ENCODE peak calls at places on chromosomes 7 and 10, in eight cellular contexts. P is T1000, M is kidney epithelial cell, A is kidney glomerular epithelial cell, E is fibroblast of the conjunctiva, C is nucleus accumbens, F is A549, Y is T-cell. Z is an unnamed sample.

GRCh38 chr7:135291809-135292253 is 58.2 kb downstream of the STRA8 start:
- DNase-seq in P (no peak), M (peak), A (peak), E (no peak), C (no peak), F (peak), Y (no peak), Z (no peak)

GRCh38 chr10:71978476-71978875 is 14.3 kb downstream of the CHST3 start:
- DNase-seq in P (no peak), M (no peak), A (no peak), E (no peak), C (no peak), F (no peak), Y (no peak), Z (no peak)

GRCh38 chr10:119105155-119105554 is 1.2 kb downstream of the DENND10 start:
- DNase-seq in P (no peak), M (no peak), A (no peak), E (no peak), C (no peak), F (no peak), Y (no peak), Z (no peak)

GRCh38 chr7:47654672-47655340 is 72.9 kb upstream of the TNS3 start:
- DNase-seq in P (no peak), M (no peak), A (peak), E (no peak), C (peak), F (no peak), Y (no peak), Z (no peak)

GRCh38 chr7:48424731-48425130 is 253.5 kb downstream of the ABCA13 start:
- DNase-seq in P (no peak), M (no peak), A (peak), E (no peak), C (no peak), F (peak), Y (no peak), Z (no peak)

GRCh38 chr7:44713141-44713540 is 35.5 kb upstream of the ZMIZ2 start:
- DNase-seq in P (no peak), M (no peak), A (no peak), E (no peak), C (no peak), F (no peak), Y (no peak), Z (no peak)

GRCh38 chr10:33381897-33382578 is 47.6 kb upstream of the NRP1 start:
- DNase-seq in P (no peak), M (no peak), A (no peak), E (peak), C (no peak), F (no peak), Y (no peak), Z (peak)

GRCh38 chr10:7475046-7475860 is 64.4 kb upstream of the SFMBT2 start:
- DNase-seq in P (no peak), M (no peak), A (no peak), E (no peak), C (peak), F (no peak), Y (no peak), Z (no peak)

GRCh38 chr10:5583525-5584175 is 58.9 kb downstream of the CALML3 start:
- DNase-seq in P (no peak), M (peak), A (peak), E (no peak), C (no peak), F (no peak), Y (no peak), Z (no peak)

Z was measured in HuH-7.